ENCODE peak calls at places on chromosomes 6 and 20, in nine cellular contexts. One of them, this sample, is unnamed.

GRCh38 chr6:13457577-13457976 is 29.8 kb downstream of the GFOD1 start:
- DNase-seq in GM12892: no peak
- DNase-seq in NCI-H2029 treated with DMSO at 0.1 percent for 48 hours: no peak
- DNase-seq in lower lobe of right lung: no peak
- DNase-seq in endothelial cell: no peak
- DNase-seq in NCI-H2171 treated with DMSO at 0.1 percent for 48 hours: no peak
- DNase-seq in activated naive CD8-positive, alpha-beta T cell treated with anti-CD3 and anti-CD28 coated beads, Interleukin-2, amount 50 U/mL, for 24 hours: no peak
- DNase-seq in body of pancreas: no peak
- DNase-seq in stimulated activated CD4-positive, alpha-beta T cell treated with anti-CD3 and anti-CD28 coated beads, TNF-alpha, amount 100 ng/mL, for 1 hour: no peak
- DNase-seq in this sample: no peak

GRCh38 chr6:52712136-52712535 is 41.2 kb downstream of the TMEM14A start:
- DNase-seq in GM12892: no peak
- DNase-seq in NCI-H2029 treated with DMSO at 0.1 percent for 48 hours: no peak
- DNase-seq in lower lobe of right lung: no peak
- DNase-seq in endothelial cell: no peak
- DNase-seq in NCI-H2171 treated with DMSO at 0.1 percent for 48 hours: no peak
- DNase-seq in activated naive CD8-positive, alpha-beta T cell treated with anti-CD3 and anti-CD28 coated beads, Interleukin-2, amount 50 U/mL, for 24 hours: no peak
- DNase-seq in body of pancreas: no peak
- DNase-seq in stimulated activated CD4-positive, alpha-beta T cell treated with anti-CD3 and anti-CD28 coated beads, TNF-alpha, amount 100 ng/mL, for 1 hour: no peak
- DNase-seq in this sample: no peak

GRCh38 chr6:125300992-125301434 is 754 bp downstream of the HDDC2 start:
- DNase-seq in GM12892: no peak
- DNase-seq in NCI-H2029 treated with DMSO at 0.1 percent for 48 hours: no peak
- DNase-seq in lower lobe of right lung: no peak
- DNase-seq in endothelial cell: no peak
- DNase-seq in NCI-H2171 treated with DMSO at 0.1 percent for 48 hours: no peak
- DNase-seq in activated naive CD8-positive, alpha-beta T cell treated with anti-CD3 and anti-CD28 coated beads, Interleukin-2, amount 50 U/mL, for 24 hours: no peak
- DNase-seq in body of pancreas: no peak
- DNase-seq in stimulated activated CD4-positive, alpha-beta T cell treated with anti-CD3 and anti-CD28 coated beads, TNF-alpha, amount 100 ng/mL, for 1 hour: no peak
- DNase-seq in this sample: no peak

GRCh38 chr20:61608275-61609085 is 356.4 kb downstream of the CDH4 start:
- DNase-seq in GM12892: no peak
- DNase-seq in NCI-H2029 treated with DMSO at 0.1 percent for 48 hours: no peak
- DNase-seq in lower lobe of right lung: peak
- DNase-seq in endothelial cell: peak
- DNase-seq in NCI-H2171 treated with DMSO at 0.1 percent for 48 hours: no peak
- DNase-seq in activated naive CD8-positive, alpha-beta T cell treated with anti-CD3 and anti-CD28 coated beads, Interleukin-2, amount 50 U/mL, for 24 hours: no peak
- DNase-seq in body of pancreas: no peak
- DNase-seq in stimulated activated CD4-positive, alpha-beta T cell treated with anti-CD3 and anti-CD28 coated beads, TNF-alpha, amount 100 ng/mL, for 1 hour: no peak
- DNase-seq in this sample: no peak

GRCh38 chr20:44576297-44576696 is 6.1 kb upstream of the PKIG start:
- DNase-seq in GM12892: no peak
- DNase-seq in NCI-H2029 treated with DMSO at 0.1 percent for 48 hours: no peak
- DNase-seq in lower lobe of right lung: no peak
- DNase-seq in endothelial cell: no peak
- DNase-seq in NCI-H2171 treated with DMSO at 0.1 percent for 48 hours: peak
- DNase-seq in activated naive CD8-positive, alpha-beta T cell treated with anti-CD3 and anti-CD28 coated beads, Interleukin-2, amount 50 U/mL, for 24 hours: no peak
- DNase-seq in body of pancreas: no peak
- DNase-seq in stimulated activated CD4-positive, alpha-beta T cell treated with anti-CD3 and anti-CD28 coated beads, TNF-alpha, amount 100 ng/mL, for 1 hour: no peak
- DNase-seq in this sample: no peak

GRCh38 chr6:57207141-57207540 is 15.0 kb downstream of the RAB23 start:
- DNase-seq in GM12892: no peak
- DNase-seq in NCI-H2029 treated with DMSO at 0.1 percent for 48 hours: no peak
- DNase-seq in lower lobe of right lung: no peak
- DNase-seq in endothelial cell: no peak
- DNase-seq in NCI-H2171 treated with DMSO at 0.1 percent for 48 hours: no peak
- DNase-seq in activated naive CD8-positive, alpha-beta T cell treated with anti-CD3 and anti-CD28 coated beads, Interleukin-2, amount 50 U/mL, for 24 hours: no peak
- DNase-seq in body of pancreas: no peak
- DNase-seq in stimulated activated CD4-positive, alpha-beta T cell treated with anti-CD3 and anti-CD28 coated beads, TNF-alpha, amount 100 ng/mL, for 1 hour: no peak
- DNase-seq in this sample: no peak

GRCh38 chr6:127843582-127843981 is 57.3 kb downstream of the THEMIS start:
- DNase-seq in GM12892: no peak
- DNase-seq in NCI-H2029 treated with DMSO at 0.1 percent for 48 hours: no peak
- DNase-seq in lower lobe of right lung: no peak
- DNase-seq in endothelial cell: no peak
- DNase-seq in NCI-H2171 treated with DMSO at 0.1 percent for 48 hours: no peak
- DNase-seq in activated naive CD8-positive, alpha-beta T cell treated with anti-CD3 and anti-CD28 coated beads, Interleukin-2, amount 50 U/mL, for 24 hours: no peak
- DNase-seq in body of pancreas: no peak
- DNase-seq in stimulated activated CD4-positive, alpha-beta T cell treated with anti-CD3 and anti-CD28 coated beads, TNF-alpha, amount 100 ng/mL, for 1 hour: no peak
- DNase-seq in this sample: no peak

GRCh38 chr6:42446370-42446769 is 5.4 kb downstream of the TRERF1 start:
- DNase-seq in GM12892: no peak
- DNase-seq in NCI-H2029 treated with DMSO at 0.1 percent for 48 hours: no peak
- DNase-seq in lower lobe of right lung: no peak
- DNase-seq in endothelial cell: no peak
- DNase-seq in NCI-H2171 treated with DMSO at 0.1 percent for 48 hours: no peak
- DNase-seq in activated naive CD8-positive, alpha-beta T cell treated with anti-CD3 and anti-CD28 coated beads, Interleukin-2, amount 50 U/mL, for 24 hours: no peak
- DNase-seq in body of pancreas: no peak
- DNase-seq in stimulated activated CD4-positive, alpha-beta T cell treated with anti-CD3 and anti-CD28 coated beads, TNF-alpha, amount 100 ng/mL, for 1 hour: no peak
- DNase-seq in this sample: no peak

GRCh38 chr6:114634016-114634415 is 291.2 kb upstream of the HS3ST5 start:
- DNase-seq in GM12892: no peak
- DNase-seq in NCI-H2029 treated with DMSO at 0.1 percent for 48 hours: no peak
- DNase-seq in lower lobe of right lung: no peak
- DNase-seq in endothelial cell: no peak
- DNase-seq in NCI-H2171 treated with DMSO at 0.1 percent for 48 hours: no peak
- DNase-seq in activated naive CD8-positive, alpha-beta T cell treated with anti-CD3 and anti-CD28 coated beads, Interleukin-2, amount 50 U/mL, for 24 hours: no peak
- DNase-seq in body of pancreas: no peak
- DNase-seq in stimulated activated CD4-positive, alpha-beta T cell treated with anti-CD3 and anti-CD28 coated beads, TNF-alpha, amount 100 ng/mL, for 1 hour: no peak
- DNase-seq in this sample: no peak

GRCh38 chr6:16345449-16346330 is 107.3 kb downstream of the GMPR start:
- DNase-seq in GM12892: no peak
- DNase-seq in NCI-H2029 treated with DMSO at 0.1 percent for 48 hours: no peak
- DNase-seq in lower lobe of right lung: no peak
- DNase-seq in endothelial cell: no peak
- DNase-seq in NCI-H2171 treated with DMSO at 0.1 percent for 48 hours: no peak
- DNase-seq in activated naive CD8-positive, alpha-beta T cell treated with anti-CD3 and anti-CD28 coated beads, Interleukin-2, amount 50 U/mL, for 24 hours: no peak
- DNase-seq in body of pancreas: no peak
- DNase-seq in stimulated activated CD4-positive, alpha-beta T cell treated with anti-CD3 and anti-CD28 coated beads, TNF-alpha, amount 100 ng/mL, for 1 hour: no peak
- DNase-seq in this sample: no peak

GRCh38 chr6:170128811-170129681 is 161.8 kb downstream of the DLL1 start:
- DNase-seq in GM12892: no peak
- DNase-seq in NCI-H2029 treated with DMSO at 0.1 percent for 48 hours: no peak
- DNase-seq in lower lobe of right lung: no peak
- DNase-seq in endothelial cell: no peak
- DNase-seq in NCI-H2171 treated with DMSO at 0.1 percent for 48 hours: no peak
- DNase-seq in activated naive CD8-positive, alpha-beta T cell treated with anti-CD3 and anti-CD28 coated beads, Interleukin-2, amount 50 U/mL, for 24 hours: no peak
- DNase-seq in body of pancreas: peak
- DNase-seq in stimulated activated CD4-positive, alpha-beta T cell treated with anti-CD3 and anti-CD28 coated beads, TNF-alpha, amount 100 ng/mL, for 1 hour: no peak
- DNase-seq in this sample: no peak

GRCh38 chr20:44030394-44030793 is 115.7 kb downstream of the TOX2 start:
- DNase-seq in GM12892: no peak
- DNase-seq in NCI-H2029 treated with DMSO at 0.1 percent for 48 hours: no peak
- DNase-seq in lower lobe of right lung: no peak
- DNase-seq in endothelial cell: no peak
- DNase-seq in NCI-H2171 treated with DMSO at 0.1 percent for 48 hours: no peak
- DNase-seq in activated naive CD8-positive, alpha-beta T cell treated with anti-CD3 and anti-CD28 coated beads, Interleukin-2, amount 50 U/mL, for 24 hours: no peak
- DNase-seq in body of pancreas: no peak
- DNase-seq in stimulated activated CD4-positive, alpha-beta T cell treated with anti-CD3 and anti-CD28 coated beads, TNF-alpha, amount 100 ng/mL, for 1 hour: no peak
- DNase-seq in this sample: no peak

GRCh38 chr6:35566794-35567193 is 54.1 kb upstream of the TULP1 start:
- DNase-seq in GM12892: no peak
- DNase-seq in NCI-H2029 treated with DMSO at 0.1 percent for 48 hours: no peak
- DNase-seq in lower lobe of right lung: no peak
- DNase-seq in endothelial cell: no peak
- DNase-seq in NCI-H2171 treated with DMSO at 0.1 percent for 48 hours: no peak
- DNase-seq in activated naive CD8-positive, alpha-beta T cell treated with anti-CD3 and anti-CD28 coated beads, Interleukin-2, amount 50 U/mL, for 24 hours: no peak
- DNase-seq in body of pancreas: no peak
- DNase-seq in stimulated activated CD4-positive, alpha-beta T cell treated with anti-CD3 and anti-CD28 coated beads, TNF-alpha, amount 100 ng/mL, for 1 hour: no peak
- DNase-seq in this sample: no peak

GRCh38 chr6:132202569-132202968 is 198.7 kb downstream of the MOXD1 start:
- DNase-seq in GM12892: no peak
- DNase-seq in NCI-H2029 treated with DMSO at 0.1 percent for 48 hours: no peak
- DNase-seq in lower lobe of right lung: no peak
- DNase-seq in endothelial cell: no peak
- DNase-seq in NCI-H2171 treated with DMSO at 0.1 percent for 48 hours: no peak
- DNase-seq in activated naive CD8-positive, alpha-beta T cell treated with anti-CD3 and anti-CD28 coated beads, Interleukin-2, amount 50 U/mL, for 24 hours: no peak
- DNase-seq in body of pancreas: no peak
- DNase-seq in stimulated activated CD4-positive, alpha-beta T cell treated with anti-CD3 and anti-CD28 coated beads, TNF-alpha, amount 100 ng/mL, for 1 hour: no peak
- DNase-seq in this sample: no peak

GRCh38 chr6:145199961-145200360 is 535.4 kb downstream of the EPM2A start:
- DNase-seq in GM12892: no peak
- DNase-seq in NCI-H2029 treated with DMSO at 0.1 percent for 48 hours: no peak
- DNase-seq in lower lobe of right lung: no peak
- DNase-seq in endothelial cell: no peak
- DNase-seq in NCI-H2171 treated with DMSO at 0.1 percent for 48 hours: no peak
- DNase-seq in activated naive CD8-positive, alpha-beta T cell treated with anti-CD3 and anti-CD28 coated beads, Interleukin-2, amount 50 U/mL, for 24 hours: no peak
- DNase-seq in body of pancreas: no peak
- DNase-seq in stimulated activated CD4-positive, alpha-beta T cell treated with anti-CD3 and anti-CD28 coated beads, TNF-alpha, amount 100 ng/mL, for 1 hour: no peak
- DNase-seq in this sample: no peak

GRCh38 chr20:63381781-63382431 is 20.8 kb upstream of the CHRNA4 start:
- DNase-seq in GM12892: peak
- DNase-seq in NCI-H2029 treated with DMSO at 0.1 percent for 48 hours: no peak
- DNase-seq in lower lobe of right lung: no peak
- DNase-seq in endothelial cell: peak
- DNase-seq in NCI-H2171 treated with DMSO at 0.1 percent for 48 hours: no peak
- DNase-seq in activated naive CD8-positive, alpha-beta T cell treated with anti-CD3 and anti-CD28 coated beads, Interleukin-2, amount 50 U/mL, for 24 hours: peak
- DNase-seq in body of pancreas: no peak
- DNase-seq in stimulated activated CD4-positive, alpha-beta T cell treated with anti-CD3 and anti-CD28 coated beads, TNF-alpha, amount 100 ng/mL, for 1 hour: no peak
- DNase-seq in this sample: no peak

GRCh38 chr6:97653076-97653475 is 370.1 kb upstream of the MMS22L start:
- DNase-seq in GM12892: no peak
- DNase-seq in NCI-H2029 treated with DMSO at 0.1 percent for 48 hours: no peak
- DNase-seq in lower lobe of right lung: no peak
- DNase-seq in endothelial cell: no peak
- DNase-seq in NCI-H2171 treated with DMSO at 0.1 percent for 48 hours: no peak
- DNase-seq in activated naive CD8-positive, alpha-beta T cell treated with anti-CD3 and anti-CD28 coated beads, Interleukin-2, amount 50 U/mL, for 24 hours: no peak
- DNase-seq in body of pancreas: no peak
- DNase-seq in stimulated activated CD4-positive, alpha-beta T cell treated with anti-CD3 and anti-CD28 coated beads, TNF-alpha, amount 100 ng/mL, for 1 hour: no peak
- DNase-seq in this sample: no peak

GRCh38 chr6:167207527-167207926 is 49.7 kb upstream of the GPR31 start:
- DNase-seq in GM12892: no peak
- DNase-seq in NCI-H2029 treated with DMSO at 0.1 percent for 48 hours: no peak
- DNase-seq in lower lobe of right lung: no peak
- DNase-seq in endothelial cell: no peak
- DNase-seq in NCI-H2171 treated with DMSO at 0.1 percent for 48 hours: no peak
- DNase-seq in activated naive CD8-positive, alpha-beta T cell treated with anti-CD3 and anti-CD28 coated beads, Interleukin-2, amount 50 U/mL, for 24 hours: no peak
- DNase-seq in body of pancreas: no peak
- DNase-seq in stimulated activated CD4-positive, alpha-beta T cell treated with anti-CD3 and anti-CD28 coated beads, TNF-alpha, amount 100 ng/mL, for 1 hour: no peak
- DNase-seq in this sample: no peak

GRCh38 chr6:47247227-47247797 is 62.4 kb downstream of the TNFRSF21 start:
- DNase-seq in GM12892: no peak
- DNase-seq in NCI-H2029 treated with DMSO at 0.1 percent for 48 hours: no peak
- DNase-seq in lower lobe of right lung: no peak
- DNase-seq in endothelial cell: no peak
- DNase-seq in NCI-H2171 treated with DMSO at 0.1 percent for 48 hours: peak
- DNase-seq in activated naive CD8-positive, alpha-beta T cell treated with anti-CD3 and anti-CD28 coated beads, Interleukin-2, amount 50 U/mL, for 24 hours: no peak
- DNase-seq in body of pancreas: no peak
- DNase-seq in stimulated activated CD4-positive, alpha-beta T cell treated with anti-CD3 and anti-CD28 coated beads, TNF-alpha, amount 100 ng/mL, for 1 hour: no peak
- DNase-seq in this sample: no peak

GRCh38 chr6:142868917-142869316 is 76.1 kb downstream of the HIVEP2 start:
- DNase-seq in GM12892: no peak
- DNase-seq in NCI-H2029 treated with DMSO at 0.1 percent for 48 hours: no peak
- DNase-seq in lower lobe of right lung: no peak
- DNase-seq in endothelial cell: no peak
- DNase-seq in NCI-H2171 treated with DMSO at 0.1 percent for 48 hours: no peak
- DNase-seq in activated naive CD8-positive, alpha-beta T cell treated with anti-CD3 and anti-CD28 coated beads, Interleukin-2, amount 50 U/mL, for 24 hours: no peak
- DNase-seq in body of pancreas: no peak
- DNase-seq in stimulated activated CD4-positive, alpha-beta T cell treated with anti-CD3 and anti-CD28 coated beads, TNF-alpha, amount 100 ng/mL, for 1 hour: no peak
- DNase-seq in this sample: no peak

GRCh38 chr6:145031001-145031400 is 704.3 kb downstream of the EPM2A start:
- DNase-seq in GM12892: no peak
- DNase-seq in NCI-H2029 treated with DMSO at 0.1 percent for 48 hours: no peak
- DNase-seq in lower lobe of right lung: no peak
- DNase-seq in endothelial cell: no peak
- DNase-seq in NCI-H2171 treated with DMSO at 0.1 percent for 48 hours: no peak
- DNase-seq in activated naive CD8-positive, alpha-beta T cell treated with anti-CD3 and anti-CD28 coated beads, Interleukin-2, amount 50 U/mL, for 24 hours: no peak
- DNase-seq in body of pancreas: no peak
- DNase-seq in stimulated activated CD4-positive, alpha-beta T cell treated with anti-CD3 and anti-CD28 coated beads, TNF-alpha, amount 100 ng/mL, for 1 hour: no peak
- DNase-seq in this sample: no peak

GRCh38 chr6:71886184-71887005 is at the start of gene RIMS1:
- DNase-seq in GM12892: peak
- DNase-seq in NCI-H2029 treated with DMSO at 0.1 percent for 48 hours: no peak
- DNase-seq in lower lobe of right lung: no peak
- DNase-seq in endothelial cell: peak
- DNase-seq in NCI-H2171 treated with DMSO at 0.1 percent for 48 hours: peak
- DNase-seq in activated naive CD8-positive, alpha-beta T cell treated with anti-CD3 and anti-CD28 coated beads, Interleukin-2, amount 50 U/mL, for 24 hours: peak
- DNase-seq in body of pancreas: peak
- DNase-seq in stimulated activated CD4-positive, alpha-beta T cell treated with anti-CD3 and anti-CD28 coated beads, TNF-alpha, amount 100 ng/mL, for 1 hour: no peak
- DNase-seq in this sample: no peak

GRCh38 chr20:23144856-23145255 is 58.7 kb upstream of the CD93 start:
- DNase-seq in GM12892: no peak
- DNase-seq in NCI-H2029 treated with DMSO at 0.1 percent for 48 hours: no peak
- DNase-seq in lower lobe of right lung: no peak
- DNase-seq in endothelial cell: no peak
- DNase-seq in NCI-H2171 treated with DMSO at 0.1 percent for 48 hours: peak
- DNase-seq in activated naive CD8-positive, alpha-beta T cell treated with anti-CD3 and anti-CD28 coated beads, Interleukin-2, amount 50 U/mL, for 24 hours: no peak
- DNase-seq in body of pancreas: no peak
- DNase-seq in stimulated activated CD4-positive, alpha-beta T cell treated with anti-CD3 and anti-CD28 coated beads, TNF-alpha, amount 100 ng/mL, for 1 hour: no peak
- DNase-seq in this sample: no peak

GRCh38 chr6:139823099-139823807 is 448.8 kb upstream of the CITED2 start:
- DNase-seq in GM12892: no peak
- DNase-seq in NCI-H2029 treated with DMSO at 0.1 percent for 48 hours: no peak
- DNase-seq in lower lobe of right lung: no peak
- DNase-seq in endothelial cell: no peak
- DNase-seq in NCI-H2171 treated with DMSO at 0.1 percent for 48 hours: no peak
- DNase-seq in activated naive CD8-positive, alpha-beta T cell treated with anti-CD3 and anti-CD28 coated beads, Interleukin-2, amount 50 U/mL, for 24 hours: no peak
- DNase-seq in body of pancreas: no peak
- DNase-seq in stimulated activated CD4-positive, alpha-beta T cell treated with anti-CD3 and anti-CD28 coated beads, TNF-alpha, amount 100 ng/mL, for 1 hour: no peak
- DNase-seq in this sample: no peak

GRCh38 chr6:150897400-150897943 is 32.0 kb downstream of the MTHFD1L start:
- DNase-seq in GM12892: no peak
- DNase-seq in NCI-H2029 treated with DMSO at 0.1 percent for 48 hours: no peak
- DNase-seq in lower lobe of right lung: no peak
- DNase-seq in endothelial cell: no peak
- DNase-seq in NCI-H2171 treated with DMSO at 0.1 percent for 48 hours: no peak
- DNase-seq in activated naive CD8-positive, alpha-beta T cell treated with anti-CD3 and anti-CD28 coated beads, Interleukin-2, amount 50 U/mL, for 24 hours: no peak
- DNase-seq in body of pancreas: no peak
- DNase-seq in stimulated activated CD4-positive, alpha-beta T cell treated with anti-CD3 and anti-CD28 coated beads, TNF-alpha, amount 100 ng/mL, for 1 hour: no peak
- DNase-seq in this sample: no peak

GRCh38 chr6:39882567-39882953 is 51.7 kb downstream of the MOCS1 start:
- DNase-seq in GM12892: no peak
- DNase-seq in NCI-H2029 treated with DMSO at 0.1 percent for 48 hours: no peak
- DNase-seq in lower lobe of right lung: no peak
- DNase-seq in endothelial cell: no peak
- DNase-seq in NCI-H2171 treated with DMSO at 0.1 percent for 48 hours: no peak
- DNase-seq in activated naive CD8-positive, alpha-beta T cell treated with anti-CD3 and anti-CD28 coated beads, Interleukin-2, amount 50 U/mL, for 24 hours: no peak
- DNase-seq in body of pancreas: peak
- DNase-seq in stimulated activated CD4-positive, alpha-beta T cell treated with anti-CD3 and anti-CD28 coated beads, TNF-alpha, amount 100 ng/mL, for 1 hour: no peak
- DNase-seq in this sample: no peak

GRCh38 chr20:44392776-44393607 is 37.5 kb downstream of the HNF4A start:
- DNase-seq in GM12892: no peak
- DNase-seq in NCI-H2029 treated with DMSO at 0.1 percent for 48 hours: no peak
- DNase-seq in lower lobe of right lung: no peak
- DNase-seq in endothelial cell: no peak
- DNase-seq in NCI-H2171 treated with DMSO at 0.1 percent for 48 hours: peak
- DNase-seq in activated naive CD8-positive, alpha-beta T cell treated with anti-CD3 and anti-CD28 coated beads, Interleukin-2, amount 50 U/mL, for 24 hours: no peak
- DNase-seq in body of pancreas: peak
- DNase-seq in stimulated activated CD4-positive, alpha-beta T cell treated with anti-CD3 and anti-CD28 coated beads, TNF-alpha, amount 100 ng/mL, for 1 hour: no peak
- DNase-seq in this sample: no peak

GRCh38 chr6:79614326-79615285 is 16.5 kb upstream of the SH3BGRL2 start:
- DNase-seq in GM12892: no peak
- DNase-seq in NCI-H2029 treated with DMSO at 0.1 percent for 48 hours: no peak
- DNase-seq in lower lobe of right lung: no peak
- DNase-seq in endothelial cell: no peak
- DNase-seq in NCI-H2171 treated with DMSO at 0.1 percent for 48 hours: no peak
- DNase-seq in activated naive CD8-positive, alpha-beta T cell treated with anti-CD3 and anti-CD28 coated beads, Interleukin-2, amount 50 U/mL, for 24 hours: no peak
- DNase-seq in body of pancreas: no peak
- DNase-seq in stimulated activated CD4-positive, alpha-beta T cell treated with anti-CD3 and anti-CD28 coated beads, TNF-alpha, amount 100 ng/mL, for 1 hour: no peak
- DNase-seq in this sample: no peak

GRCh38 chr6:42745083-42745637 is 743 bp downstream of the TBCC start:
- DNase-seq in GM12892: peak
- DNase-seq in NCI-H2029 treated with DMSO at 0.1 percent for 48 hours: no peak
- DNase-seq in lower lobe of right lung: peak
- DNase-seq in endothelial cell: peak
- DNase-seq in NCI-H2171 treated with DMSO at 0.1 percent for 48 hours: peak
- DNase-seq in activated naive CD8-positive, alpha-beta T cell treated with anti-CD3 and anti-CD28 coated beads, Interleukin-2, amount 50 U/mL, for 24 hours: peak
- DNase-seq in body of pancreas: peak
- DNase-seq in stimulated activated CD4-positive, alpha-beta T cell treated with anti-CD3 and anti-CD28 coated beads, TNF-alpha, amount 100 ng/mL, for 1 hour: no peak
- DNase-seq in this sample: no peak

GRCh38 chr20:62252342-62252966 is 14.1 kb downstream of the OSBPL2 start:
- DNase-seq in GM12892: no peak
- DNase-seq in NCI-H2029 treated with DMSO at 0.1 percent for 48 hours: no peak
- DNase-seq in lower lobe of right lung: no peak
- DNase-seq in endothelial cell: no peak
- DNase-seq in NCI-H2171 treated with DMSO at 0.1 percent for 48 hours: no peak
- DNase-seq in activated naive CD8-positive, alpha-beta T cell treated with anti-CD3 and anti-CD28 coated beads, Interleukin-2, amount 50 U/mL, for 24 hours: no peak
- DNase-seq in body of pancreas: no peak
- DNase-seq in stimulated activated CD4-positive, alpha-beta T cell treated with anti-CD3 and anti-CD28 coated beads, TNF-alpha, amount 100 ng/mL, for 1 hour: no peak
- DNase-seq in this sample: no peak

GRCh38 chr6:107665386-107665785 is 158.7 kb downstream of the SCML4 start:
- DNase-seq in GM12892: no peak
- DNase-seq in NCI-H2029 treated with DMSO at 0.1 percent for 48 hours: no peak
- DNase-seq in lower lobe of right lung: no peak
- DNase-seq in endothelial cell: no peak
- DNase-seq in NCI-H2171 treated with DMSO at 0.1 percent for 48 hours: no peak
- DNase-seq in activated naive CD8-positive, alpha-beta T cell treated with anti-CD3 and anti-CD28 coated beads, Interleukin-2, amount 50 U/mL, for 24 hours: no peak
- DNase-seq in body of pancreas: no peak
- DNase-seq in stimulated activated CD4-positive, alpha-beta T cell treated with anti-CD3 and anti-CD28 coated beads, TNF-alpha, amount 100 ng/mL, for 1 hour: no peak
- DNase-seq in this sample: no peak

This sample was measured in prostate gland.